ENCODE peak calls at places on chromosome 6, in seven cellular contexts. One of them, this sample, is unnamed.

GRCh38 chr6:53922571-53922981 is 127.8 kb downstream of the LRRC1 start:
- DNase-seq in SK-N-SH: no peak
- DNase-seq in H1: no peak
- DNase-seq in K562: no peak
- DNase-seq in HepG2: peak
- DNase-seq in GM12878: no peak
- DNase-seq in HCT116: no peak
- DNase-seq in this sample: no peak

GRCh38 chr6:107228754-107229153 is 113.4 kb upstream of the BEND3 start:
- DNase-seq in GM12878: no peak
- DNase-seq in H1: no peak
- DNase-seq in SK-N-SH: no peak
- DNase-seq in HCT116: no peak
- DNase-seq in K562: no peak
- DNase-seq in HepG2: no peak
- DNase-seq in this sample: no peak

GRCh38 chr6:53059648-53060589 is 5.3 kb upstream of the FBXO9 start:
- DNase-seq in HCT116: no peak
- DNase-seq in HepG2: no peak
- DNase-seq in SK-N-SH: peak
- DNase-seq in GM12878: no peak
- DNase-seq in K562: no peak
- DNase-seq in H1: no peak
- DNase-seq in this sample: no peak

GRCh38 chr6:166766769-166767168 is 139.7 kb upstream of the RPS6KA2 start:
- DNase-seq in HCT116: no peak
- DNase-seq in HepG2: no peak
- DNase-seq in GM12878: no peak
- DNase-seq in K562: no peak
- DNase-seq in SK-N-SH: no peak
- DNase-seq in H1: peak
- DNase-seq in this sample: no peak

GRCh38 chr6:43673444-43674063 is 14.0 kb downstream of the MRPS18A start:
- DNase-seq in HepG2: no peak
- DNase-seq in K562: no peak
- DNase-seq in GM12878: no peak
- DNase-seq in SK-N-SH: no peak
- DNase-seq in H1: no peak
- DNase-seq in HCT116: no peak
- DNase-seq in this sample: no peak

GRCh38 chr6:16273266-16273665 is 34.9 kb downstream of the GMPR start:
- DNase-seq in GM12878: no peak
- DNase-seq in HepG2: no peak
- DNase-seq in HCT116: no peak
- DNase-seq in K562: no peak
- DNase-seq in SK-N-SH: no peak
- DNase-seq in H1: no peak
- DNase-seq in this sample: no peak

GRCh38 chr6:32177182-32177787 is 920 bp upstream of the RNF5 start:
- DNase-seq in SK-N-SH: peak
- DNase-seq in K562: peak
- DNase-seq in HepG2: no peak
- DNase-seq in GM12878: no peak
- DNase-seq in H1: peak
- DNase-seq in HCT116: no peak
- DNase-seq in this sample: no peak

GRCh38 chr6:16803294-16804006 is 42.2 kb upstream of the ATXN1 start:
- DNase-seq in SK-N-SH: no peak
- DNase-seq in HepG2: peak
- DNase-seq in H1: peak
- DNase-seq in K562: no peak
- DNase-seq in HCT116: no peak
- DNase-seq in GM12878: no peak
- DNase-seq in this sample: no peak

GRCh38 chr6:127302728-127303675 is 36.3 kb downstream of the RNF146 start:
- DNase-seq in HepG2: peak
- DNase-seq in HCT116: peak
- DNase-seq in SK-N-SH: peak
- DNase-seq in GM12878: no peak
- DNase-seq in H1: no peak
- DNase-seq in K562: peak
- DNase-seq in this sample: no peak

GRCh38 chr6:105485456-105485855 is 82.6 kb upstream of the PREP start:
- DNase-seq in HepG2: no peak
- DNase-seq in K562: no peak
- DNase-seq in SK-N-SH: no peak
- DNase-seq in GM12878: no peak
- DNase-seq in H1: no peak
- DNase-seq in HCT116: no peak
- DNase-seq in this sample: no peak

GRCh38 chr6:140897349-140897748 is 1235.4 kb upstream of the GJE1 start:
- DNase-seq in HepG2: peak
- DNase-seq in GM12878: no peak
- DNase-seq in HCT116: no peak
- DNase-seq in H1: no peak
- DNase-seq in SK-N-SH: no peak
- DNase-seq in K562: no peak
- DNase-seq in this sample: no peak

GRCh38 chr6:52285174-52286068 is 879 bp upstream of the MCM3 start:
- DNase-seq in HCT116: no peak
- DNase-seq in H1: no peak
- DNase-seq in GM12878: no peak
- DNase-seq in K562: no peak
- DNase-seq in SK-N-SH: peak
- DNase-seq in HepG2: peak
- DNase-seq in this sample: no peak

GRCh38 chr6:52389626-52390360 is 27.8 kb downstream of the PAQR8 start:
- DNase-seq in K562: peak
- DNase-seq in SK-N-SH: peak
- DNase-seq in HepG2: peak
- DNase-seq in HCT116: peak
- DNase-seq in H1: no peak
- DNase-seq in GM12878: peak
- DNase-seq in this sample: no peak

GRCh38 chr6:15722731-15723130 is 59.9 kb upstream of the DTNBP1 start:
- DNase-seq in K562: no peak
- DNase-seq in GM12878: no peak
- DNase-seq in HCT116: no peak
- DNase-seq in SK-N-SH: no peak
- DNase-seq in H1: no peak
- DNase-seq in HepG2: no peak
- DNase-seq in this sample: no peak

GRCh38 chr6:32973144-32973854 is 4.9 kb downstream of the BRD2 start:
- DNase-seq in HepG2: peak
- DNase-seq in HCT116: no peak
- DNase-seq in GM12878: no peak
- DNase-seq in H1: peak
- DNase-seq in K562: peak
- DNase-seq in SK-N-SH: no peak
- DNase-seq in this sample: no peak

GRCh38 chr6:26216015-26216885 is 129.0 kb downstream of the HFE start:
- DNase-seq in HepG2: peak
- DNase-seq in H1: no peak
- DNase-seq in SK-N-SH: peak
- DNase-seq in HCT116: no peak
- DNase-seq in GM12878: peak
- DNase-seq in K562: peak
- DNase-seq in this sample: no peak

GRCh38 chr6:39074486-39074885 is 25.9 kb downstream of the GLP1R start:
- DNase-seq in SK-N-SH: no peak
- DNase-seq in GM12878: no peak
- DNase-seq in HCT116: no peak
- DNase-seq in HepG2: no peak
- DNase-seq in K562: no peak
- DNase-seq in H1: no peak
- DNase-seq in this sample: no peak

GRCh38 chr6:130676077-130676772 is 151.0 kb upstream of the SMLR1 start:
- DNase-seq in HCT116: no peak
- DNase-seq in SK-N-SH: no peak
- DNase-seq in HepG2: no peak
- DNase-seq in GM12878: no peak
- DNase-seq in K562: no peak
- DNase-seq in H1: no peak
- DNase-seq in this sample: no peak

GRCh38 chr6:7615611-7616383 is 25.8 kb downstream of the SNRNP48 start:
- DNase-seq in HCT116: peak
- DNase-seq in GM12878: no peak
- DNase-seq in K562: peak
- DNase-seq in SK-N-SH: peak
- DNase-seq in HepG2: peak
- DNase-seq in H1: peak
- DNase-seq in this sample: no peak

GRCh38 chr6:169248521-169248971 is 5.1 kb downstream of the THBS2 start:
- DNase-seq in H1: no peak
- DNase-seq in K562: no peak
- DNase-seq in SK-N-SH: no peak
- DNase-seq in HepG2: no peak
- DNase-seq in GM12878: no peak
- DNase-seq in HCT116: no peak
- DNase-seq in this sample: no peak

GRCh38 chr6:134171517-134171916 is 119.1 kb upstream of the SLC2A12 start:
- DNase-seq in SK-N-SH: no peak
- DNase-seq in HCT116: no peak
- DNase-seq in K562: no peak
- DNase-seq in HepG2: no peak
- DNase-seq in GM12878: no peak
- DNase-seq in H1: no peak
- DNase-seq in this sample: no peak
- H3K9ac ChIP-seq in SK-N-SH: peak
- H3K9ac ChIP-seq in HCT116: no peak
- H3K9ac ChIP-seq in K562: no peak
- H3K9ac ChIP-seq in HepG2: peak
- H3K9ac ChIP-seq in GM12878: no peak
- H3K9ac ChIP-seq in H1: no peak
- H3K9ac ChIP-seq in this sample: no peak

GRCh38 chr6:165448210-165448609 is 138.8 kb upstream of the C6orf118 start:
- DNase-seq in SK-N-SH: no peak
- DNase-seq in GM12878: no peak
- DNase-seq in K562: no peak
- DNase-seq in HepG2: no peak
- DNase-seq in HCT116: no peak
- DNase-seq in H1: no peak
- DNase-seq in this sample: no peak
- TF ChIP-seq YY1 in SK-N-SH: no peak
- TF ChIP-seq YY1 in GM12878: no peak
- TF ChIP-seq YY1 in K562: no peak
- TF ChIP-seq YY1 in HepG2: no peak
- TF ChIP-seq YY1 in HCT116: no peak
- TF ChIP-seq YY1 in H1: no peak
- TF ChIP-seq YY1 in this sample: no peak

GRCh38 chr6:42042108-42042507 is 8.2 kb upstream of the TAF8 start:
- DNase-seq in H1: no peak
- DNase-seq in K562: no peak
- DNase-seq in SK-N-SH: no peak
- DNase-seq in HepG2: no peak
- DNase-seq in GM12878: no peak
- DNase-seq in HCT116: no peak
- DNase-seq in this sample: no peak

GRCh38 chr6:42043787-42044475 is 6.4 kb upstream of the TAF8 start:
- DNase-seq in SK-N-SH: peak
- DNase-seq in K562: peak
- DNase-seq in H1: peak
- DNase-seq in HCT116: peak
- DNase-seq in HepG2: peak
- DNase-seq in GM12878: peak
- DNase-seq in this sample: peak

GRCh38 chr6:42038163-42038562 is 12.2 kb upstream of the TAF8 start:
- DNase-seq in HCT116: no peak
- DNase-seq in K562: no peak
- DNase-seq in SK-N-SH: no peak
- DNase-seq in H1: no peak
- DNase-seq in HepG2: no peak
- DNase-seq in GM12878: no peak
- DNase-seq in this sample: no peak

GRCh38 chr6:42038811-42039408 is 11.4 kb upstream of the TAF8 start:
- DNase-seq in H1: no peak
- DNase-seq in HCT116: no peak
- DNase-seq in HepG2: no peak
- DNase-seq in K562: no peak
- DNase-seq in SK-N-SH: no peak
- DNase-seq in GM12878: no peak
- DNase-seq in this sample: no peak

GRCh38 chr6:42041131-42042055 is 8.9 kb upstream of the TAF8 start:
- DNase-seq in H1: no peak
- DNase-seq in K562: no peak
- DNase-seq in HepG2: no peak
- DNase-seq in SK-N-SH: no peak
- DNase-seq in HCT116: no peak
- DNase-seq in GM12878: no peak
- DNase-seq in this sample: no peak
- H3K9ac ChIP-seq in H1: no peak
- H3K9ac ChIP-seq in K562: peak
- H3K9ac ChIP-seq in HepG2: no peak
- H3K9ac ChIP-seq in SK-N-SH: no peak
- H3K9ac ChIP-seq in HCT116: no peak
- H3K9ac ChIP-seq in GM12878: no peak
- H3K9ac ChIP-seq in this sample: peak

GRCh38 chr6:42086665-42087050 is 36.3 kb downstream of the TAF8 start:
- DNase-seq in GM12878: no peak
- DNase-seq in SK-N-SH: no peak
- DNase-seq in H1: no peak
- DNase-seq in HCT116: no peak
- DNase-seq in K562: no peak
- DNase-seq in HepG2: no peak
- DNase-seq in this sample: no peak

GRCh38 chr6:42084889-42085288 is 34.6 kb downstream of the TAF8 start:
- DNase-seq in K562: no peak
- DNase-seq in SK-N-SH: no peak
- DNase-seq in GM12878: no peak
- DNase-seq in HepG2: no peak
- DNase-seq in HCT116: no peak
- DNase-seq in H1: no peak
- DNase-seq in this sample: no peak

GRCh38 chr6:42090819-42091717 is 40.7 kb downstream of the TAF8 start:
- DNase-seq in HCT116: no peak
- DNase-seq in HepG2: no peak
- DNase-seq in H1: no peak
- DNase-seq in SK-N-SH: no peak
- DNase-seq in K562: no peak
- DNase-seq in GM12878: no peak
- DNase-seq in this sample: no peak

GRCh38 chr6:42086046-42086664 is 35.8 kb downstream of the TAF8 start:
- DNase-seq in SK-N-SH: no peak
- DNase-seq in K562: peak
- DNase-seq in HepG2: no peak
- DNase-seq in HCT116: no peak
- DNase-seq in GM12878: no peak
- DNase-seq in H1: no peak
- DNase-seq in this sample: no peak

DNA sequence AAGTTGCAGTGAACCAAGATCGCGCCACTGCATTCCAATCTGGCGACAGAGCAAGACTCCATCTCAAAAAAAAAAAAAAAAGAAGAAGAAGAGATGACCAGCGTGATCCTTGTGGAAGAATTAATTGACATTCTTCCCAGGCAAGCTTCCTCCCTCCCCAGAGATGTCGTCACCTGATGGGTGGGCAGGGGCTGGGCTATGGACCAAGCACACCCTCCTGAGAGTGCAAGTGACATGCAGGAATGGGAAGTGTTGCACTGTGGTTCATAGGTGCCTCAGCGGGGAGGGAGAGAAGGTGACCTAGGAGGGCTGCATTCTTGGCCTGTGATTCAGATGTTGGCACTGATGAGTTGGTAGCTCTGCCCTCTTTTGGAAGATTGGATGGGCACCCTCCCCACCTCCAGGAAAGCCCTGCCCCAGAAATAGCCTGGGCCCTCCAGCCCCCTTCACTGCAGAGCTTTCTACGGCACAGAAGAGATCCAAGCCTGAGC is 37.8 kb downstream of the TAF8 start:
- DNase-seq in GM12878: no peak
- DNase-seq in H1: no peak
- DNase-seq in K562: no peak
- DNase-seq in HCT116: no peak
- DNase-seq in SK-N-SH: no peak
- DNase-seq in HepG2: no peak
- DNase-seq in this sample: peak
- TF ChIP-seq YY1 in GM12878: no peak
- TF ChIP-seq YY1 in H1: no peak
- TF ChIP-seq YY1 in K562: no peak
- TF ChIP-seq YY1 in HCT116: no peak
- TF ChIP-seq YY1 in SK-N-SH: no peak
- TF ChIP-seq YY1 in HepG2: no peak
- TF ChIP-seq YY1 in this sample: no peak

This sample was measured in NT2/D1.